ENCODE peak calls at places on chromosomes 7 and 10, in six cellular contexts. L, O, Z, X, C and N are unnamed samples.

GRCh38 chr7:157401567-157402387 is 65.0 kb downstream of the DNAJB6 start:
- DNase-seq in C (no peak), X (no peak), L (no peak), Z (no peak), O (no peak), N (no peak)

GRCh38 chr7:7103343-7104313 is 78.7 kb upstream of the C1GALT1 start:
- DNase-seq in C (peak), O (peak), Z (peak), X (no peak), L (no peak), N (peak)

GRCh38 chr10:70440296-70441160 is 953 bp downstream of the NODAL start:
- DNase-seq in C (no peak), O (peak), X (no peak), L (no peak), Z (no peak), N (no peak)

GRCh38 chr7:94392391-94392782 is 2.3 kb upstream of the COL1A2 start:
- DNase-seq in C (no peak), L (no peak), X (no peak), O (peak), Z (no peak), N (no peak)

GRCh38 chr10:112810651-112811215 is 139.3 kb upstream of the TCF7L2 start:
- DNase-seq in O (no peak), L (no peak), Z (no peak), C (no peak), X (no peak), N (no peak)

GRCh38 chr7:123201901-123202300 is 2.1 kb upstream of the SLC13A1 start:
- DNase-seq in C (no peak), O (no peak), L (no peak), Z (no peak), X (no peak), N (no peak)

GRCh38 chr10:26800468-26800867 is 60.3 kb downstream of the ABI1 start:
- DNase-seq in C (no peak), X (no peak), L (no peak), Z (no peak), O (no peak), N (no peak)

GRCh38 chr10:73856261-73856660 is 18.1 kb downstream of the CAMK2G start:
- DNase-seq in C (no peak), Z (no peak), O (no peak), L (no peak), X (no peak), N (no peak)

GRCh38 chr7:111192614-111193053 is 101.7 kb downstream of the LRRN3 start:
- DNase-seq in Z (no peak), C (no peak), O (no peak), X (no peak), L (no peak), N (no peak)